ENCODE peak calls at places on chromosomes 3 and 15, in seven cellular contexts. S is heart left ventricle, N is kidney epithelial cell, K is psoas muscle, D is colonic mucosa, U is H9, A is cardiac muscle cell. Y is an unnamed sample.

GRCh38 chr3:126179825-126180476 is 435 bp downstream of the ALDH1L1 start:
- DNase-seq in D (peak; percentile 46), A (peak; percentile 57), U (peak; percentile 81), K (peak; percentile 77), N (no peak), S (peak; percentile 85), Y (no peak)

GRCh38 chr3:126126292-126126691 is 42.4 kb upstream of the SLC41A3 start:
- DNase-seq in S (no peak), N (no peak), D (peak; percentile 5), A (no peak), K (peak; percentile 2), U (peak; percentile 19), Y (peak; percentile 17)

GRCh38 chr3:119831941-119832371 is 50.1 kb downstream of the NR1I2 start:
- DNase-seq in S (no peak), A (no peak), D (no peak), N (peak; percentile 57), K (no peak), U (no peak), Y (no peak)

GRCh38 chr15:51121118-51121517 is 26.4 kb upstream of the TNFAIP8L3 start:
- DNase-seq in S (no peak), N (peak; percentile 93), A (peak; percentile 95), D (no peak), U (no peak), K (no peak), Y (no peak)

GRCh38 chr3:181432992-181433391 is 278.7 kb upstream of the SOX2 start:
- DNase-seq in S (no peak), K (no peak), U (no peak), A (no peak), D (no peak), N (no peak), Y (no peak)

GRCh38 chr3:12351145-12351544 is 62.3 kb downstream of the PPARG start:
- DNase-seq in U (no peak), A (peak; percentile 31), K (peak; percentile 15), N (no peak), D (no peak), S (no peak), Y (no peak)

GRCh38 chr3:86046436-86047328 is 944.3 kb downstream of the VGLL3 start:
- DNase-seq in N (no peak), K (no peak), D (no peak), S (no peak), U (no peak), A (no peak), Y (no peak)

GRCh38 chr15:36644156-36644896 is 64.9 kb downstream of the CDIN1 start:
- DNase-seq in D (no peak), U (no peak), K (no peak), S (no peak), N (no peak), A (no peak), Y (no peak)

GRCh38 chr15:75733761-75734651 is 21.4 kb upstream of the CSPG4 start:
- DNase-seq in K (no peak), A (no peak), D (no peak), N (no peak), S (no peak), U (no peak), Y (no peak)

GRCh38 chr3:58580826-58581327 is 3.7 kb upstream of the FAM107A start:
- DNase-seq in N (no peak), A (peak; percentile 36), D (no peak), S (no peak), K (no peak), U (no peak), Y (no peak)

GRCh38 chr3:42228796-42229195 is 37.2 kb downstream of the CCK start:
- DNase-seq in S (no peak), N (no peak), A (peak; percentile 11), U (no peak), D (no peak), K (no peak), Y (no peak)

GRCh38 chr3:125008766-125009165 is 47.0 kb downstream of the HEG1 start:
- DNase-seq in K (no peak), U (no peak), A (no peak), S (no peak), N (no peak), D (no peak), Y (no peak)

GRCh38 chr15:74530771-74531143 is 10.3 kb upstream of the ARID3B start:
- DNase-seq in K (no peak), U (peak; percentile 29), A (no peak), D (no peak), S (no peak), N (no peak), Y (no peak)

GRCh38 chr3:8987673-8988655 is 24.7 kb upstream of the RAD18 start:
- DNase-seq in D (peak; percentile 57), U (peak; percentile 89), N (no peak), K (peak; percentile 59), S (peak; percentile 68), A (peak; percentile 74), Y (no peak)

GRCh38 chr3:10354373-10355015 is 33.6 kb upstream of the SEC13 start:
- DNase-seq in D (no peak), U (no peak), K (no peak), A (no peak), N (no peak), S (no peak), Y (no peak)

GRCh38 chr3:167228135-167228534 is 152.0 kb downstream of the ZBBX start:
- DNase-seq in U (no peak), D (no peak), N (peak; percentile 10), K (no peak), A (peak; percentile 0), S (no peak), Y (no peak)

GRCh38 chr15:47409601-47410000 is 307.7 kb upstream of the SEMA6D start:
- DNase-seq in D (no peak), K (no peak), U (no peak), A (peak; percentile 53), S (no peak), N (no peak), Y (no peak)

GRCh38 chr3:171462224-171462623 is 2.0 kb upstream of the TNIK start:
- DNase-seq in D (no peak), U (peak; percentile 52), A (no peak), S (no peak), K (no peak), N (no peak), Y (no peak)

GRCh38 chr3:20141841-20142240 is 44.2 kb downstream of the SGO1 start:
- DNase-seq in K (peak; percentile 21), U (peak; percentile 36), N (no peak), S (peak; percentile 75), A (peak; percentile 68), D (no peak), Y (no peak)

GRCh38 chr3:197430961-197431910 is 124.5 kb downstream of the BDH1 start:
- DNase-seq in N (no peak), K (no peak), S (no peak), A (peak; percentile 61), U (no peak), D (no peak), Y (no peak)

GRCh38 chr15:96343529-96344072 is 13.1 kb downstream of the NR2F2 start:
- DNase-seq in A (no peak), N (no peak), S (no peak), D (peak; percentile 14), U (peak; percentile 54), K (no peak), Y (no peak)

GRCh38 chr15:78389356-78389755 is 48.7 kb upstream of the IREB2 start:
- DNase-seq in U (no peak), N (no peak), S (no peak), K (no peak), D (no peak), A (no peak), Y (no peak)

GRCh38 chr3:13135251-13135810 is 62.1 kb upstream of the IQSEC1 start:
- DNase-seq in N (no peak), S (no peak), D (no peak), A (no peak), K (no peak), U (peak; percentile 18), Y (peak; percentile 24)

GRCh38 chr3:65899226-65899625 is 139.5 kb downstream of the MAGI1 start:
- DNase-seq in K (no peak), S (no peak), U (no peak), D (no peak), N (no peak), A (no peak), Y (no peak)

GRCh38 chr3:56921573-56922571 is 120.1 kb upstream of the ARHGEF3 start:
- DNase-seq in A (peak; percentile 78), S (no peak), K (no peak), D (no peak), U (no peak), N (no peak), Y (no peak)

GRCh38 chr3:45042162-45042561 is 16.1 kb downstream of the CLEC3B start:
- DNase-seq in N (no peak), S (no peak), K (no peak), D (no peak), U (no peak), A (no peak), Y (no peak)

GRCh38 chr3:45041666-45042065 is 15.6 kb downstream of the CLEC3B start:
- DNase-seq in A (no peak), N (no peak), S (no peak), D (no peak), K (no peak), U (no peak), Y (no peak)

GRCh38 chr3:45034612-45035252 is 8.6 kb downstream of the CLEC3B start:
- DNase-seq in A (no peak), S (peak; percentile 82), N (no peak), K (peak; percentile 77), D (peak; percentile 62), U (no peak), Y (no peak)

GRCh38 chr3:45035441-45036301 is 9.6 kb downstream of the CLEC3B start:
- DNase-seq in U (peak; percentile 56), D (peak; percentile 34), K (peak; percentile 41), A (peak; percentile 46), S (peak; percentile 41), N (no peak), Y (no peak)

GRCh38 chr3:45038096-45038455 is 12.0 kb downstream of the CLEC3B start:
- DNase-seq in K (no peak), U (no peak), A (no peak), D (no peak), S (no peak), N (no peak), Y (no peak)
- TF ChIP-seq CTCF in K (no peak), U (no peak), A (no peak), D (no peak), S (no peak), N (no peak), Y (no peak)

GRCh38 chr3:53592862-53593261 is 98.5 kb downstream of the CACNA1D start:
- DNase-seq in A (no peak), D (no peak), U (no peak), S (no peak), K (no peak), N (no peak), Y (no peak)
- H3K27me3 ChIP-seq in A (no peaks in the 10 kb centered on the region), D (no peaks in the 10 kb centered on the region), U (no peaks in the 10 kb centered on the region), S (no peaks in the 10 kb centered on the region), K (no peaks in the 10 kb centered on the region), N (no peaks in the 10 kb centered on the region), Y (no peaks in the 10 kb centered on the region)

GRCh38 chr3:27914199-27914598 is 192.1 kb upstream of the EOMES start:
- DNase-seq in A (peak; percentile 10), N (no peak), K (no peak), S (no peak), U (peak; percentile 52), D (no peak), Y (no peak)
- TF ChIP-seq CTCF in A (peak; percentile 27), N (no peak), K (no peak), S (no peak), U (peak; percentile 59), D (no peak), Y (no peak)

DNA sequence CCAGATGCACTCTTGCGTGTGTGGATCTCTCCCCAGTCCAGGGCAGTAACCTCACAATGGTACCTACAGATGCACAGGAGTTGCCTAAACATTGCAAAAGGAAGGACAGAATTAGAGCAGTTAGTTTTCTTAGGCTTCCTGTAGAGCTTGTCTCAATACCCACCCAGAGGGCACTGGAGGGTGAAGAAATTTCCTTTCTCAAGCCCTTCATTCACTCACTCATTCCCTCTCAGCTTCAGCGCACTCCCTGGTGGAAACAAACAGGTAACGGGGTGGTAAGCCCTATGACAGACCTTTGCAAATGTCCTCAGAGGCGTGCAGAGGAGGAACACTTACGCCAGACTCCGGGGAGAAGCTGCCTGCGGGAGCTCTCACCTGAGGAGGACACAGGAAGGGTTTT is 267.4 kb upstream of the HES1 start:
- DNase-seq in S (no peak), D (no peak), K (no peak), N (no peak), U (no peak), A (no peak), Y (no peak)
- H3K27me3 ChIP-seq in S (no peaks in the 10 kb centered on the region), D (no peaks in the 10 kb centered on the region), K (no peaks in the 10 kb centered on the region), N (no peaks in the 10 kb centered on the region), U (no peaks in the 10 kb centered on the region), A (peaks cover 14% of the 10 kb centered on the region), Y (no peaks in the 10 kb centered on the region)

Y was measured in Caco-2.